ENCODE peak calls at places on chromosomes 1 and 21, in six cellular contexts. One of them, this sample, is unnamed. For H3K27me3, the result is how much of the 10 kb centered on the place peaks cover.

GRCh38 chr1:234889643-234890042 is 239.0 kb downstream of the TOMM20 start:
- DNase-seq in fibroblast of lung: no peak
- DNase-seq in brain microvascular endothelial cell: no peak
- DNase-seq in endothelial cell of umbilical vein: no peak
- DNase-seq in CD8-positive, alpha-beta memory T cell: no peak
- DNase-seq in tibial artery: no peak
- DNase-seq in this sample: peak

GRCh38 chr1:9904571-9904970 is 5.5 kb downstream of the CTNNBIP1 start:
- DNase-seq in fibroblast of lung: peak
- DNase-seq in tibial artery: no peak
- DNase-seq in brain microvascular endothelial cell: peak
- DNase-seq in endothelial cell of umbilical vein: no peak
- DNase-seq in CD8-positive, alpha-beta memory T cell: no peak
- DNase-seq in this sample: no peak

GRCh38 chr21:43716376-43717165 is 2.4 kb upstream of the PDXK start:
- DNase-seq in tibial artery: no peak
- DNase-seq in brain microvascular endothelial cell: no peak
- DNase-seq in endothelial cell of umbilical vein: no peak
- DNase-seq in CD8-positive, alpha-beta memory T cell: no peak
- DNase-seq in fibroblast of lung: peak
- DNase-seq in this sample: no peak

GRCh38 chr21:41234574-41234973 is 66.6 kb downstream of the BACE2 start:
- DNase-seq in tibial artery: no peak
- DNase-seq in endothelial cell of umbilical vein: no peak
- DNase-seq in brain microvascular endothelial cell: no peak
- DNase-seq in CD8-positive, alpha-beta memory T cell: no peak
- DNase-seq in fibroblast of lung: no peak
- DNase-seq in this sample: no peak

GRCh38 chr1:39317910-39318633 is 113.6 kb downstream of the MACF1 start:
- DNase-seq in fibroblast of lung: peak
- DNase-seq in CD8-positive, alpha-beta memory T cell: no peak
- DNase-seq in tibial artery: no peak
- DNase-seq in brain microvascular endothelial cell: peak
- DNase-seq in endothelial cell of umbilical vein: peak
- DNase-seq in this sample: no peak

GRCh38 chr1:202501281-202501680 is 152.8 kb downstream of the PPP1R12B start:
- DNase-seq in endothelial cell of umbilical vein: peak
- DNase-seq in tibial artery: no peak
- DNase-seq in fibroblast of lung: peak
- DNase-seq in brain microvascular endothelial cell: peak
- DNase-seq in CD8-positive, alpha-beta memory T cell: no peak
- DNase-seq in this sample: no peak

GRCh38 chr1:179805291-179806195 is 62.5 kb downstream of the FAM163A start:
- DNase-seq in CD8-positive, alpha-beta memory T cell: no peak
- DNase-seq in fibroblast of lung: no peak
- DNase-seq in brain microvascular endothelial cell: no peak
- DNase-seq in endothelial cell of umbilical vein: no peak
- DNase-seq in tibial artery: no peak
- DNase-seq in this sample: no peak

GRCh38 chr1:190479537-190479936 is 1.9 kb upstream of the BRINP3 start:
- DNase-seq in brain microvascular endothelial cell: no peak
- DNase-seq in CD8-positive, alpha-beta memory T cell: no peak
- DNase-seq in tibial artery: no peak
- DNase-seq in fibroblast of lung: no peak
- DNase-seq in endothelial cell of umbilical vein: no peak
- DNase-seq in this sample: no peak

GRCh38 chr1:167934407-167935251 is 1.9 kb upstream of the DCAF6 start:
- DNase-seq in tibial artery: no peak
- DNase-seq in fibroblast of lung: peak
- DNase-seq in CD8-positive, alpha-beta memory T cell: no peak
- DNase-seq in endothelial cell of umbilical vein: peak
- DNase-seq in brain microvascular endothelial cell: no peak
- DNase-seq in this sample: no peak

GRCh38 chr1:85465099-85465790 is at the start of gene DDAH1:
- DNase-seq in tibial artery: peak
- DNase-seq in fibroblast of lung: peak
- DNase-seq in endothelial cell of umbilical vein: peak
- DNase-seq in brain microvascular endothelial cell: peak
- DNase-seq in CD8-positive, alpha-beta memory T cell: no peak
- DNase-seq in this sample: no peak

GRCh38 chr1:19635646-19636045 is 8.5 kb upstream of the NBL1 start:
- DNase-seq in tibial artery: no peak
- DNase-seq in brain microvascular endothelial cell: no peak
- DNase-seq in CD8-positive, alpha-beta memory T cell: no peak
- DNase-seq in endothelial cell of umbilical vein: no peak
- DNase-seq in fibroblast of lung: peak
- DNase-seq in this sample: no peak

DNA sequence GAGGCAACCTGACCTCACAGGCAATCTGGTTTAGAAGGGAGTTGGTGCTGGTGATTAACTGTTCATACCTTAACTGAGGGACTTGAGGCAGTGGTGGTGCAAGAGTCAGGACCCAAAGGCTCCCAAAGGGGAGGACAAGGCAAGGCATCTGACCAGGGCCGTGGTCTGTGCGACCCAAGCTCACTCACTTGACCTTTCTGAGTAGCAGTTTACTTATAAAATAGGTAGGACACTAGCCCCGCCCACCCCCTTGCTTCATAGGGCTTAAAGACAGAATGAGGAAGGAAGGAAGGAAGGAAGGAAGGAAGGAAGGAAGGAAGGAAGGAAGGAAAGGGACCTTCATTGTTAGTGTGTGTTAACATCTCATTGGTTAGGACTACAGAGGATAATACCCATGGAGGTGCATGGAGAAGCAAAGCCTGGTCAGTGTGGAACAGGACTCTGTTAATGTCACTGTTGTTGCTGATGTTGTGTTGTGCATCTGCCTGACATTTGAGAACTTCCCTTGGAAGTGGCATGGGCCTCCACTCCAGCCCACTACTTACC is 4.7 kb upstream of the KCNA2 start:
- DNase-seq in endothelial cell of umbilical vein: no peak
- DNase-seq in brain microvascular endothelial cell: no peak
- DNase-seq in tibial artery: no peak
- DNase-seq in CD8-positive, alpha-beta memory T cell: no peak
- DNase-seq in fibroblast of lung: no peak
- DNase-seq in this sample: no peak
- H3K27me3 ChIP-seq in endothelial cell of umbilical vein: under half
- H3K27me3 ChIP-seq in brain microvascular endothelial cell: under half
- H3K27me3 ChIP-seq in tibial artery: half or more
- H3K27me3 ChIP-seq in CD8-positive, alpha-beta memory T cell: under half
- H3K27me3 ChIP-seq in fibroblast of lung: half or more
- H3K27me3 ChIP-seq in this sample: half or more

DNA sequence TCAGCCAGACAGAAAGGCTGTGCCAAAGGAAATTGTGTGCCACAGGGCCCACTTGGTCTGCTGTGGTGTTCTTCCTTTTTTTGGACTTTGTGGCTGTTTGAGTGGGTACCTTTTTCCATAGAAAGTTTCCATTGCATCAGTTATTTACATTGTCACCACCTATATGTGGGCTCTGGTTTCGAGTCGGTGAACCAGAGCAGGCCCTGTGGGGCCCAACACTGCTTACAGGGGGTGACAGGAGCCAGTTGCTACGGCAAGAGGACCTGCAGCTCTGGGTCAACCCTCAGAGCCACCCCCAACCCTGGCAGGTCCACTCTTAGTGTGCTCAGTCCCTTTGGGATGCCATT is 157.0 kb upstream of the EDN2 start:
- DNase-seq in brain microvascular endothelial cell: no peak
- DNase-seq in CD8-positive, alpha-beta memory T cell: no peak
- DNase-seq in fibroblast of lung: no peak
- DNase-seq in tibial artery: no peak
- DNase-seq in endothelial cell of umbilical vein: no peak
- DNase-seq in this sample: no peak
- H3K27me3 ChIP-seq in brain microvascular endothelial cell: under half
- H3K27me3 ChIP-seq in CD8-positive, alpha-beta memory T cell: under half
- H3K27me3 ChIP-seq in fibroblast of lung: under half
- H3K27me3 ChIP-seq in tibial artery: under half
- H3K27me3 ChIP-seq in endothelial cell of umbilical vein: under half
- H3K27me3 ChIP-seq in this sample: under half

GRCh38 chr1:92957020-92957734 is 4.1 kb downstream of the DIPK1A start:
- DNase-seq in endothelial cell of umbilical vein: no peak
- DNase-seq in fibroblast of lung: no peak
- DNase-seq in tibial artery: no peak
- DNase-seq in CD8-positive, alpha-beta memory T cell: no peak
- DNase-seq in brain microvascular endothelial cell: no peak
- DNase-seq in this sample: no peak
- H3K27me3 ChIP-seq in endothelial cell of umbilical vein: under half
- H3K27me3 ChIP-seq in fibroblast of lung: under half
- H3K27me3 ChIP-seq in tibial artery: under half
- H3K27me3 ChIP-seq in CD8-positive, alpha-beta memory T cell: under half
- H3K27me3 ChIP-seq in brain microvascular endothelial cell: under half
- H3K27me3 ChIP-seq in this sample: under half

GRCh38 chr1:7402548-7402850 is 368.6 kb upstream of the VAMP3 start:
- DNase-seq in brain microvascular endothelial cell: no peak
- DNase-seq in tibial artery: no peak
- DNase-seq in endothelial cell of umbilical vein: no peak
- DNase-seq in CD8-positive, alpha-beta memory T cell: no peak
- DNase-seq in fibroblast of lung: no peak
- DNase-seq in this sample: peak
- H3K27me3 ChIP-seq in brain microvascular endothelial cell: under half
- H3K27me3 ChIP-seq in tibial artery: under half
- H3K27me3 ChIP-seq in endothelial cell of umbilical vein: under half
- H3K27me3 ChIP-seq in CD8-positive, alpha-beta memory T cell: under half
- H3K27me3 ChIP-seq in fibroblast of lung: under half
- H3K27me3 ChIP-seq in this sample: under half

This sample was measured in SJSA1.